ENCODE peak calls at places on chromosomes 7 and 10, in ten cellular contexts. S is left ventricle myocardium superior, Y is SK-MEL-5, A is esophagus squamous epithelium, Q is H7, I is fibroblast of gingiva, T is HT1080, Z is mesothelial cell of epicardium, X is M059J, D is cardiac fibroblast. E is an unnamed sample.

GRCh38 chr10:72638586-72639440 is 12.9 kb upstream of the MICU1 start:
- DNase-seq in S (no peak), Y (no peak), A (no peak), Q (no peak), I (no peak), T (peak), Z (no peak), X (peak), D (no peak), E (no peak)

GRCh38 chr10:46106410-46107255 is 60.6 kb upstream of the MSMB start:
- DNase-seq in S (peak), Y (peak), A (no peak), Q (peak), I (peak), T (peak), Z (no peak), X (peak), D (peak), E (no peak)

GRCh38 chr10:128036011-128036615 is 90.1 kb downstream of the MKI67 start:
- DNase-seq in S (no peak), Y (no peak), A (no peak), Q (no peak), I (no peak), T (no peak), Z (no peak), X (no peak), D (no peak), E (no peak)

GRCh38 chr10:132713421-132714095 is 72.4 kb downstream of the NKX6-2 start:
- DNase-seq in S (peak), Y (no peak), A (no peak), Q (peak), I (no peak), T (no peak), Z (peak), X (peak), D (no peak), E (no peak)

GRCh38 chr10:18949391-18949790 is 99.2 kb upstream of the MALRD1 start:
- DNase-seq in S (no peak), Y (no peak), A (no peak), Q (no peak), I (no peak), T (no peak), Z (no peak), X (peak), D (peak), E (no peak)

GRCh38 chr10:132721725-132722124 is 64.2 kb downstream of the NKX6-2 start:
- DNase-seq in S (no peak), Y (no peak), A (no peak), Q (no peak), I (no peak), T (no peak), Z (no peak), X (peak), D (no peak), E (no peak)

GRCh38 chr10:96765406-96766240 is 45.3 kb upstream of the PIK3AP1 start:
- DNase-seq in S (peak), Y (peak), A (no peak), Q (peak), I (peak), T (peak), Z (peak), X (peak), D (peak), E (no peak)

GRCh38 chr10:86961481-86962091 is 3.2 kb downstream of the SNCG start:
- DNase-seq in S (no peak), Y (no peak), A (no peak), Q (peak), I (no peak), T (peak), Z (no peak), X (peak), D (no peak), E (no peak)

GRCh38 chr7:37730489-37730888 is 46.9 kb downstream of the GPR141 start:
- DNase-seq in S (no peak), Y (no peak), A (no peak), Q (no peak), I (no peak), T (no peak), Z (no peak), X (no peak), D (no peak), E (no peak)

GRCh38 chr10:71921319-71922027 is 42.7 kb upstream of the CHST3 start:
- DNase-seq in S (peak), Y (peak), A (no peak), Q (no peak), I (peak), T (no peak), Z (no peak), X (peak), D (no peak), E (no peak)

GRCh38 chr7:156554488-156554887 is 86.1 kb upstream of the RNF32 start:
- DNase-seq in S (no peak), Y (peak), A (no peak), Q (no peak), I (no peak), T (no peak), Z (no peak), X (no peak), D (no peak), E (no peak)

GRCh38 chr7:28068811-28069216 is 111.8 kb downstream of the JAZF1 start:
- DNase-seq in S (no peak), Y (no peak), A (no peak), Q (no peak), I (peak), T (peak), Z (no peak), X (peak), D (peak), E (no peak)

GRCh38 chr10:116710021-116710420 is 32.3 kb downstream of the HSPA12A start:
- DNase-seq in S (no peak), Y (no peak), A (no peak), Q (no peak), I (no peak), T (no peak), Z (no peak), X (no peak), D (no peak), E (no peak)

GRCh38 chr7:28395806-28396205 is 16.5 kb upstream of the CREB5 start:
- DNase-seq in S (no peak), Y (no peak), A (no peak), Q (no peak), I (no peak), T (no peak), Z (no peak), X (no peak), D (no peak), E (no peak)

GRCh38 chr7:47580175-47580701 is 1.7 kb downstream of the TNS3 start:
- DNase-seq in S (no peak), Y (no peak), A (no peak), Q (peak), I (peak), T (no peak), Z (no peak), X (peak), D (peak), E (no peak)

GRCh38 chr10:128083191-128083895 is 42.9 kb downstream of the MKI67 start:
- DNase-seq in S (no peak), Y (no peak), A (no peak), Q (no peak), I (no peak), T (no peak), Z (no peak), X (no peak), D (no peak), E (no peak)

GRCh38 chr10:25174461-25175230 is at the start of gene GPR158:
- DNase-seq in S (peak), Y (peak), A (no peak), Q (peak), I (peak), T (peak), Z (peak), X (peak), D (peak), E (peak)

GRCh38 chr10:62652114-62652513 is 152.4 kb upstream of the ADO start:
- DNase-seq in S (no peak), Y (no peak), A (no peak), Q (no peak), I (no peak), T (peak), Z (no peak), X (peak), D (peak), E (no peak)

GRCh38 chr10:103917326-103918052 is 495 bp downstream of the STN1 start:
- DNase-seq in S (peak), Y (peak), A (no peak), Q (no peak), I (no peak), T (no peak), Z (no peak), X (peak), D (no peak), E (no peak)

GRCh38 chr7:26410156-26410555 is 118.5 kb downstream of the SNX10 start:
- DNase-seq in S (no peak), Y (no peak), A (no peak), Q (no peak), I (no peak), T (no peak), Z (no peak), X (no peak), D (no peak), E (no peak)

GRCh38 chr10:13555884-13556529 is 27.2 kb upstream of the BEND7 start:
- DNase-seq in S (no peak), Y (no peak), A (no peak), Q (no peak), I (no peak), T (no peak), Z (no peak), X (peak), D (no peak), E (no peak)

GRCh38 chr10:131180086-131180485 is 131.4 kb downstream of the TCERG1L start:
- DNase-seq in S (no peak), Y (no peak), A (no peak), Q (no peak), I (no peak), T (no peak), Z (no peak), X (no peak), D (no peak), E (peak)

GRCh38 chr7:70618020-70618551 is 513.9 kb upstream of the GALNT17 start:
- DNase-seq in S (peak), Y (no peak), A (no peak), Q (peak), I (no peak), T (no peak), Z (no peak), X (no peak), D (no peak), E (no peak)

GRCh38 chr7:44320794-44321371 is 4.5 kb downstream of the CAMK2B start:
- DNase-seq in S (no peak), Y (no peak), A (no peak), Q (no peak), I (no peak), T (no peak), Z (no peak), X (no peak), D (no peak), E (no peak)

GRCh38 chr7:101814996-101815825 is 2.2 kb upstream of the CUX1 start:
- DNase-seq in S (peak), Y (no peak), A (no peak), Q (peak), I (no peak), T (no peak), Z (peak), X (peak), D (peak), E (no peak)

GRCh38 chr7:41010418-41010817 is 692.5 kb downstream of the INHBA start:
- DNase-seq in S (no peak), Y (peak), A (no peak), Q (no peak), I (peak), T (no peak), Z (no peak), X (no peak), D (no peak), E (no peak)

GRCh38 chr10:74924251-74924954 is 98.0 kb downstream of the KAT6B start:
- DNase-seq in S (no peak), Y (peak), A (no peak), Q (no peak), I (peak), T (peak), Z (no peak), X (peak), D (peak), E (no peak)

GRCh38 chr10:63534723-63535122 is 13.5 kb downstream of the REEP3 start:
- DNase-seq in S (no peak), Y (no peak), A (no peak), Q (no peak), I (no peak), T (no peak), Z (no peak), X (no peak), D (no peak), E (no peak)

GRCh38 chr10:60905580-60905979 is 38.4 kb downstream of the RHOBTB1 start:
- DNase-seq in S (peak), Y (no peak), A (no peak), Q (no peak), I (peak), T (no peak), Z (no peak), X (peak), D (peak), E (no peak)

GRCh38 chr7:73970801-73971229 is 57.2 kb upstream of the ELN start:
- DNase-seq in S (no peak), Y (no peak), A (no peak), Q (peak), I (no peak), T (no peak), Z (no peak), X (no peak), D (no peak), E (peak)

GRCh38 chr7:139753079-139753692 is 24.6 kb downstream of the HIPK2 start:
- DNase-seq in S (no peak), Y (no peak), A (no peak), Q (peak), I (peak), T (no peak), Z (no peak), X (no peak), D (no peak), E (no peak)